ENCODE peak calls at places on chromosomes 1 and 21, in nine cellular contexts. X is stimulated activated CD4-positive, alpha-beta T cell treated with anti-CD3 and anti-CD28 coated beads, Interleukin-4, amount 100 ng/mL, for 1 hour; Z is BJ; M is T-helper 17 cell; Y is GM23248; Q is upper lobe of right lung; A is stimulated activated naive CD8-positive, alpha-beta T cell treated with anti-CD3 and anti-CD28 coated beads, Interleukin-15, Interleukin-2, amounts not matched to agents 100 U/mL and 50 U/mL, for 24 hours; U is naive B cell; V is MCF 10A. W is an unnamed sample.

GRCh38 chr1:99648107-99648506 is 2.2 kb downstream of the PALMD start:
- DNase-seq in V (peak; percentile 62), Q (peak; percentile 57), M (no peak), Z (no peak), Y (peak; percentile 34), U (no peak), A (no peak), X (no peak), W (peak; percentile 74)

GRCh38 chr21:36839123-36839522 is 127.3 kb downstream of the HLCS start:
- DNase-seq in U (no peak), V (no peak), A (no peak), Y (peak; percentile 64), Q (no peak), M (no peak), X (no peak), Z (no peak), W (peak; percentile 5)

GRCh38 chr1:37473431-37474050 is 839 bp upstream of the ZC3H12A start:
- DNase-seq in Q (no peak), Z (no peak), U (no peak), A (peak; percentile 60), V (peak; percentile 54), M (no peak), Y (peak; percentile 31), X (no peak), W (peak; percentile 64)

GRCh38 chr1:227886993-227887696 is 60.6 kb downstream of the WNT9A start:
- DNase-seq in Z (no peak), M (peak; percentile 28), Q (peak; percentile 73), Y (peak; percentile 62), X (peak; percentile 43), U (peak; percentile 37), V (no peak), A (peak; percentile 36), W (peak; percentile 58)

GRCh38 chr1:28309702-28310101 is 19.1 kb upstream of the MED18 start:
- DNase-seq in U (no peak), Y (no peak), M (no peak), A (no peak), Q (no peak), V (no peak), Z (no peak), X (no peak), W (no peak)

GRCh38 chr1:116015679-116016078 is 39.4 kb downstream of the SLC22A15 start:
- DNase-seq in X (no peak), Z (no peak), Y (no peak), M (no peak), U (no peak), A (no peak), Q (no peak), V (no peak), W (no peak)

GRCh38 chr1:15344380-15344779 is 65.3 kb upstream of the EFHD2 start:
- DNase-seq in V (no peak), A (no peak), Q (no peak), X (no peak), Y (no peak), U (no peak), Z (no peak), M (no peak), W (no peak)

GRCh38 chr1:203129501-203130231 is 2.1 kb downstream of the ADORA1 start:
- DNase-seq in Z (no peak), U (no peak), Y (peak; percentile 11), A (no peak), M (no peak), X (no peak), Q (peak; percentile 78), V (peak; percentile 34), W (peak; percentile 42)

GRCh38 chr1:58928514-58928913 is 144.7 kb upstream of the JUN start:
- DNase-seq in M (no peak), Z (no peak), Y (no peak), Q (no peak), A (no peak), X (no peak), V (no peak), U (no peak), W (no peak)

GRCh38 chr1:203184467-203184866 is 2.0 kb downstream of the CHI3L1 start:
- DNase-seq in Z (no peak), V (no peak), M (no peak), X (no peak), Y (no peak), A (no peak), U (no peak), Q (peak; percentile 21), W (no peak)

GRCh38 chr21:44927587-44928461 is 7.1 kb upstream of the ITGB2 start:
- DNase-seq in M (peak; percentile 78), X (peak; percentile 93), Z (no peak), U (peak; percentile 69), Q (peak; percentile 81), A (peak; percentile 92), V (peak; percentile 94), Y (peak; percentile 91), W (no peak)

GRCh38 chr1:81113688-81114087 is 687.0 kb upstream of the ADGRL2 start:
- DNase-seq in Q (no peak), V (no peak), M (no peak), X (no peak), Y (no peak), U (no peak), A (no peak), Z (peak; percentile 28), W (no peak)

GRCh38 chr1:168321945-168322344 is 41.3 kb downstream of the TBX19 start:
- DNase-seq in Y (peak; percentile 54), M (no peak), U (no peak), Q (no peak), A (no peak), Z (no peak), X (no peak), V (peak; percentile 76), W (peak; percentile 65)

GRCh38 chr1:39268112-39268581 is 63.7 kb downstream of the MACF1 start:
- DNase-seq in V (peak; percentile 65), Y (peak; percentile 91), Q (no peak), M (peak; percentile 10), A (no peak), U (peak; percentile 21), Z (peak; percentile 68), X (no peak), W (peak; percentile 89)

GRCh38 chr1:6102227-6102845 is 56.6 kb downstream of the KCNAB2 start:
- DNase-seq in Z (no peak), M (no peak), Q (no peak), A (no peak), Y (no peak), V (no peak), U (no peak), X (no peak), W (no peak)

GRCh38 chr1:244218220-244218619 is 167.1 kb downstream of the ZBTB18 start:
- DNase-seq in A (no peak), Z (no peak), X (no peak), Y (no peak), V (no peak), Q (no peak), M (no peak), U (no peak), W (no peak)

GRCh38 chr1:14778882-14779594 is 180.6 kb downstream of the KAZN start:
- DNase-seq in Y (peak; percentile 48), X (peak; percentile 18), A (peak; percentile 51), U (no peak), Z (no peak), M (no peak), Q (peak; percentile 69), V (peak; percentile 58), W (peak; percentile 8)

GRCh38 chr1:15849775-15850449 is 2.4 kb downstream of the SPEN start:
- DNase-seq in Q (no peak), A (peak; percentile 45), M (peak; percentile 19), X (peak; percentile 33), V (peak; percentile 73), Y (peak; percentile 84), U (peak; percentile 15), Z (no peak), W (peak; percentile 85)

GRCh38 chr21:45254557-45254930 is 33.2 kb downstream of the POFUT2 start:
- DNase-seq in Z (no peak), Y (no peak), V (no peak), X (no peak), M (no peak), A (no peak), U (no peak), Q (no peak), W (peak; percentile 14)

GRCh38 chr1:43225168-43225567 is 44.6 kb upstream of the TMEM125 start:
- DNase-seq in Z (no peak), U (no peak), V (peak; percentile 45), Y (peak; percentile 53), X (no peak), M (no peak), A (no peak), Q (no peak), W (no peak)

GRCh38 chr21:22211943-22212342 is 1213.7 kb downstream of the NCAM2 start:
- DNase-seq in Y (no peak), V (no peak), U (no peak), A (no peak), Z (no peak), Q (no peak), X (no peak), M (no peak), W (no peak)

GRCh38 chr1:209746469-209747269 is 9.2 kb upstream of the TRAF3IP3 start:
- DNase-seq in Z (no peak), Y (no peak), M (no peak), X (no peak), A (no peak), Q (no peak), U (no peak), V (no peak), W (peak; percentile 53)

GRCh38 chr1:146034976-146035469 is 13.5 kb upstream of the HJV start:
- DNase-seq in Z (no peak), Y (peak; percentile 59), M (no peak), V (peak; percentile 62), A (no peak), Q (no peak), U (no peak), X (no peak), W (peak; percentile 77)

GRCh38 chr1:166261511-166261910 is 94.7 kb upstream of the FAM78B start:
- DNase-seq in V (no peak), X (no peak), Y (no peak), U (no peak), Z (no peak), M (no peak), Q (no peak), A (no peak), W (no peak)

GRCh38 chr1:207362962-207363858 is 41.7 kb downstream of the CD55 start:
- DNase-seq in A (no peak), M (no peak), Q (no peak), Z (no peak), V (no peak), Y (peak; percentile 14), U (no peak), X (no peak), W (no peak)

GRCh38 chr1:234916840-234917239 is 211.8 kb downstream of the TOMM20 start:
- DNase-seq in U (no peak), A (no peak), Y (no peak), Q (no peak), Z (no peak), V (no peak), X (no peak), M (no peak), W (no peak)

GRCh38 chr1:214136336-214136735 is 144.6 kb upstream of the SMYD2 start:
- DNase-seq in A (no peak), V (no peak), X (no peak), Q (no peak), Y (no peak), Z (peak; percentile 35), M (no peak), U (no peak), W (no peak)

GRCh38 chr21:44498280-44498964 is 41.6 kb downstream of the KRTAP10-1 start:
- DNase-seq in X (no peak), U (no peak), M (no peak), V (no peak), Z (no peak), Q (no peak), Y (no peak), A (no peak), W (no peak)

GRCh38 chr21:42319368-42319767 is 4.2 kb upstream of the TFF3 start:
- DNase-seq in V (no peak), Y (no peak), U (peak; percentile 22), A (no peak), X (no peak), Z (no peak), M (no peak), Q (no peak), W (no peak)

GRCh38 chr1:202029171-202029665 is 18.8 kb downstream of the ELF3 start:
- DNase-seq in A (no peak), Z (peak; percentile 73), M (no peak), V (peak; percentile 94), Q (no peak), Y (peak; percentile 89), U (no peak), X (no peak), W (peak; percentile 97)

GRCh38 chr1:62800825-62801306 is 16.9 kb downstream of the ATG4C start:
- DNase-seq in V (no peak), Y (peak; percentile 1), A (no peak), X (no peak), Z (no peak), M (no peak), Q (no peak), U (peak; percentile 84), W (no peak)

W was measured in DMS53.